ENCODE peak calls at places on chromosome 17, in six cellular contexts. P is stimulated activated CD4-positive, alpha-beta T cell treated with anti-CD3 and anti-CD28 coated beads, Interleukin-15, amount 100 ng/mL, for 1 hour; T is Kasumi-1; Z is activated CD4-positive, alpha-beta T cell treated with anti-CD3 and anti-CD28 coated beads, Interleukin-2, amount 10 ng/mL, durations not matched to agents 7 days and 5 days; O is stimulated activated naive B cell treated with anti-CD40 and anti-IgM and Interleukin-4, amounts not matched to agents 10 μg/mL and 1 μg/mL and 100 μg/mL, for 72 hours; M is NCI-H1105 treated with DMSO at 0.1 percent for 48 hours. C is an unnamed sample.

GRCh38 chr17:6358131-6358530 is 76.8 kb downstream of the AIPL1 start:
- DNase-seq in P (no peak), O (no peak), Z (no peak), T (no peak), M (no peak), C (no peak)

GRCh38 chr17:11122908-11123307 is 118.1 kb upstream of the SHISA6 start:
- DNase-seq in T (no peak), P (no peak), O (no peak), Z (no peak), M (no peak), C (no peak)

GRCh38 chr17:61397086-61397842 is 2.4 kb upstream of the TBX2 start:
- DNase-seq in P (no peak), O (no peak), M (no peak), Z (no peak), T (no peak), C (no peak)

GRCh38 chr17:20189322-20189721 is 180.2 kb downstream of the SPECC1 start:
- DNase-seq in O (no peak), P (no peak), Z (no peak), T (no peak), M (no peak), C (no peak)

GRCh38 chr17:60158751-60159478 is 9.1 kb downstream of the CA4 start:
- DNase-seq in P (no peak), O (no peak), T (no peak), M (no peak), Z (no peak), C (no peak)

GRCh38 chr17:75557075-75557851 is 30.3 kb upstream of the MYO15B start:
- DNase-seq in Z (no peak), T (no peak), P (no peak), M (no peak), O (no peak), C (no peak)

GRCh38 chr17:55432358-55433028 is 10.9 kb upstream of the MMD start:
- DNase-seq in P (no peak), M (no peak), Z (no peak), O (no peak), T (no peak), C (no peak)

GRCh38 chr17:36590082-36590481 is 1.6 kb upstream of the DHRS11 start:
- DNase-seq in P (no peak), T (peak), Z (no peak), M (no peak), O (no peak), C (no peak)

GRCh38 chr17:72840019-72840418 is 252.5 kb downstream of the SLC39A11 start:
- DNase-seq in Z (no peak), T (no peak), M (no peak), P (no peak), O (no peak), C (no peak)

GRCh38 chr17:80737106-80738019 is 192.7 kb downstream of the RPTOR start:
- DNase-seq in O (peak), M (no peak), Z (no peak), T (peak), P (no peak), C (no peak)

GRCh38 chr17:63665527-63666214 is 34.3 kb downstream of the LIMD2 start:
- DNase-seq in T (peak), P (no peak), O (peak), M (no peak), Z (no peak), C (no peak)

GRCh38 chr17:12599185-12599920 is 66.3 kb upstream of the MYOCD start:
- DNase-seq in Z (no peak), P (no peak), T (no peak), O (no peak), M (no peak), C (no peak)

GRCh38 chr17:50055426-50056216 is at the start of gene ITGA3:
- DNase-seq in T (no peak), M (peak), P (peak), Z (peak), O (peak), C (peak)

GRCh38 chr17:8681175-8681949 is 50.8 kb upstream of the MYH10 start:
- DNase-seq in O (no peak), Z (no peak), M (no peak), P (no peak), T (no peak), C (no peak)

GRCh38 chr17:4006165-4006589 is 41.9 kb upstream of the ATP2A3 start:
- DNase-seq in Z (no peak), T (no peak), M (no peak), P (no peak), O (no peak), C (no peak)

GRCh38 chr17:6994666-6995246 is 1.1 kb upstream of the ALOX12 start:
- DNase-seq in Z (no peak), P (no peak), O (no peak), M (no peak), T (no peak), C (no peak)

GRCh38 chr17:75637143-75637538 is 3.9 kb downstream of the SMIM5 start:
- DNase-seq in Z (no peak), T (no peak), P (no peak), M (no peak), O (no peak), C (no peak)

GRCh38 chr17:19904924-19905323 is 37.2 kb upstream of the ULK2 start:
- DNase-seq in O (no peak), P (no peak), T (no peak), M (no peak), Z (no peak), C (no peak)

GRCh38 chr17:7392696-7393612 is 1.4 kb downstream of the PLSCR3 start:
- DNase-seq in M (no peak), Z (no peak), P (no peak), T (no peak), O (no peak), C (no peak)

GRCh38 chr17:44008205-44008909 is 3.9 kb downstream of the NAGS start:
- DNase-seq in M (no peak), P (no peak), T (no peak), O (no peak), Z (no peak), C (no peak)

GRCh38 chr17:50111687-50112655 is 16.8 kb downstream of the PDK2 start:
- DNase-seq in P (no peak), M (no peak), O (no peak), Z (no peak), T (no peak), C (no peak)

GRCh38 chr17:72945468-72945867 is 147.0 kb downstream of the SLC39A11 start:
- DNase-seq in T (no peak), O (no peak), Z (no peak), M (no peak), P (no peak), C (no peak)

GRCh38 chr17:41739661-41740352 is 5.4 kb upstream of the HAP1 start:
- DNase-seq in O (no peak), Z (no peak), P (no peak), M (no peak), T (no peak), C (no peak)

GRCh38 chr17:81020767-81021497 is 14.0 kb upstream of the BAIAP2 start:
- DNase-seq in P (no peak), M (no peak), Z (no peak), T (no peak), O (no peak), C (peak)

GRCh38 chr17:19876524-19877161 is 8.9 kb upstream of the ULK2 start:
- DNase-seq in Z (peak), M (no peak), O (peak), P (no peak), T (peak), C (no peak)

GRCh38 chr17:51734462-51734861 is 424.1 kb downstream of the CA10 start:
- DNase-seq in Z (peak), M (no peak), P (no peak), O (no peak), T (peak), C (no peak)

GRCh38 chr17:79931517-79932309 is 92.5 kb upstream of the CBX4 start:
- DNase-seq in P (no peak), M (no peak), Z (no peak), T (no peak), O (peak), C (no peak)

GRCh38 chr17:9291912-9292562 is 270.7 kb downstream of the NTN1 start:
- DNase-seq in T (peak), Z (peak), M (no peak), P (peak), O (peak), C (no peak)

GRCh38 chr17:48830840-48831548 is at the start of gene CALCOCO2:
- DNase-seq in P (peak), M (peak), T (peak), Z (peak), O (peak), C (peak)